ENCODE peak calls at places on chromosomes 11 and 22, in four cellular contexts. L, N, X and R are unnamed samples.

GRCh38 chr11:111878385-111878765 is 590 bp downstream of the FDXACB1 start:
- DNase-seq in L (no peak), X (no peak), N (no peak), R (no peak)

GRCh38 chr11:125942771-125943428 is 2.9 kb upstream of the VSIG10L2 start:
- DNase-seq in N (no peak), L (no peak), X (no peak), R (no peak)

GRCh38 chr11:75814369-75814685 is 683 bp upstream of the UVRAG start:
- DNase-seq in N (peak; percentile 88), X (no peak), L (no peak), R (peak; percentile 79)

GRCh38 chr11:12454782-12455181 is 77.4 kb downstream of the PARVA start:
- DNase-seq in X (no peak), L (peak; percentile 28), N (no peak), R (no peak)

GRCh38 chr11:33721291-33721840 is 14.9 kb downstream of the CD59 start:
- DNase-seq in L (peak; percentile 67), X (no peak), N (no peak), R (peak; percentile 89)

GRCh38 chr22:48799227-48799970 is 1028.3 kb downstream of the BRD1 start:
- DNase-seq in X (no peak), L (no peak), N (no peak), R (no peak)

GRCh38 chr11:103110406-103110805 is 1.2 kb downstream of the DYNC2H1 start:
- DNase-seq in L (peak; percentile 49), X (no peak), N (no peak), R (no peak)

GRCh38 chr22:41699264-41700104 is at the start of gene MEI1:
- DNase-seq in L (peak; percentile 50), X (peak; percentile 86), N (peak; percentile 81), R (no peak)

GRCh38 chr22:26671317-26672059 is 14.1 kb downstream of the MIAT start:
- DNase-seq in N (peak; percentile 31), X (peak; percentile 55), L (no peak), R (peak; percentile 30)

GRCh38 chr11:117600261-117600783 is 196.7 kb downstream of the DSCAML1 start:
- DNase-seq in N (no peak), X (no peak), L (no peak), R (no peak)

GRCh38 chr22:21762712-21763581 is 27.4 kb upstream of the YPEL1 start:
- DNase-seq in L (no peak), X (no peak), N (no peak), R (no peak)

GRCh38 chr11:1486054-1486825 is at the start of gene MOB2:
- DNase-seq in X (no peak), L (no peak), N (peak; percentile 69), R (no peak)

GRCh38 chr22:44394246-44395115 is 81.7 kb upstream of the SHISAL1 start:
- DNase-seq in L (no peak), N (peak; percentile 8), X (peak; percentile 17), R (no peak)

GRCh38 chr11:59224419-59224928 is 11.7 kb upstream of the MPEG1 start:
- DNase-seq in L (no peak), N (no peak), X (no peak), R (no peak)

GRCh38 chr11:106378513-106379179 is 301.2 kb downstream of the AASDHPPT start:
- DNase-seq in X (no peak), N (no peak), L (no peak), R (peak; percentile 0)

GRCh38 chr11:48090174-48090573 is 109.8 kb downstream of the PTPRJ start:
- DNase-seq in N (no peak), L (no peak), X (no peak), R (no peak)

GRCh38 chr22:17260950-17261349 is 41.7 kb upstream of the ADA2 start:
- DNase-seq in L (no peak), X (no peak), N (no peak), R (no peak)

GRCh38 chr11:67492801-67493547 is 10.1 kb downstream of the AIP start:
- DNase-seq in N (no peak), L (no peak), X (no peak), R (no peak)

GRCh38 chr22:17198188-17199130 is 20.8 kb downstream of the ADA2 start:
- DNase-seq in N (peak; percentile 36), X (no peak), L (peak; percentile 18), R (no peak)

GRCh38 chr11:43359432-43359818 is 705 bp downstream of the TTC17 start:
- DNase-seq in N (peak; percentile 30), X (no peak), L (peak; percentile 20), R (peak; percentile 49)

GRCh38 chr11:65920035-65920802 is 993 bp downstream of the DRAP1 start:
- DNase-seq in L (no peak), X (peak; percentile 57), N (no peak), R (no peak)

GRCh38 chr11:102427068-102427467 is 25.5 kb downstream of the TMEM123 start:
- DNase-seq in N (no peak), L (no peak), X (no peak), R (no peak)

GRCh38 chr22:49768961-49769690 is 58.5 kb downstream of the BRD1 start:
- DNase-seq in N (no peak), X (peak; percentile 33), L (no peak), R (no peak)

GRCh38 chr22:46001426-46002106 is 24.6 kb upstream of the WNT7B start:
- DNase-seq in L (peak; percentile 60), X (peak; percentile 30), N (no peak), R (no peak)

GRCh38 chr11:94766656-94767291 is 1.4 kb upstream of the AMOTL1 start:
- DNase-seq in L (no peak), N (no peak), X (no peak), R (no peak)

GRCh38 chr11:130765951-130766649 is 150.2 kb downstream of the SNX19 start:
- DNase-seq in L (no peak), N (no peak), X (no peak), R (no peak)

GRCh38 chr11:100830978-100831732 is 144.1 kb downstream of the ARHGAP42 start:
- DNase-seq in X (no peak), L (peak; percentile 70), N (no peak), R (peak; percentile 53)

GRCh38 chr11:67436459-67437081 is 912 bp downstream of the PTPRCAP start:
- DNase-seq in L (peak; percentile 11), N (no peak), X (no peak), R (no peak)

GRCh38 chr11:19218801-19219460 is 17.1 kb upstream of the CSRP3 start:
- DNase-seq in L (no peak), X (no peak), N (peak; percentile 32), R (no peak)

GRCh38 chr11:124179311-124179710 is 3.8 kb upstream of the OR10D3 start:
- DNase-seq in X (no peak), N (no peak), L (no peak), R (peak; percentile 7)

GRCh38 chr22:42895087-42895486 is 38.0 kb upstream of the ARFGAP3 start:
- DNase-seq in N (peak; percentile 38), L (no peak), X (no peak), R (no peak)

GRCh38 chr11:1470681-1471611 is 15.6 kb downstream of the MOB2 start:
- DNase-seq in N (no peak), X (no peak), L (no peak), R (no peak)

GRCh38 chr11:65553301-65554001 is 4.7 kb downstream of the LTBP3 start:
- DNase-seq in X (no peak), L (no peak), N (no peak), R (peak; percentile 43)

GRCh38 chr22:44408227-44409192 is 89.5 kb downstream of the RTL6 start:
- DNase-seq in X (peak; percentile 12), N (no peak), L (no peak), R (no peak)

GRCh38 chr22:17847360-17848078 is 73.2 kb upstream of the BID start:
- DNase-seq in L (no peak), X (no peak), N (no peak), R (peak; percentile 56)

GRCh38 chr22:42688241-42688913 is 32.3 kb downstream of the A4GALT start:
- DNase-seq in N (peak; percentile 91), X (peak; percentile 84), L (peak; percentile 93), R (peak; percentile 97)